ENCODE peak calls at places on chromosomes 3 and 15, in nine cellular contexts. Q is HFFc6; P is MM.1S; U is activated effector memory CD4-positive, alpha-beta T cell treated with Interleukin-2 at 50 U/mL for 16 hours; N is NCI-H1105 treated with DMSO at 0.1 percent for 48 hours; I is SK-N-SH; A is neural crest cell; X is SK-MEL-5; D is activated naive CD8-positive, alpha-beta T cell treated with anti-CD3 and anti-CD28 coated beads, Interleukin-2, amount 50 U/mL, for 24 hours. R is an unnamed sample.

GRCh38 chr3:42183991-42184621 is 81.9 kb downstream of the CCK start:
- DNase-seq in Q (no peak), P (no peak), N (no peak), I (no peak), U (no peak), A (no peak), X (no peak), D (no peak), R (peak)

GRCh38 chr3:170776887-170777551 is 93.0 kb downstream of the RPL22L1 start:
- DNase-seq in X (no peak), A (no peak), P (no peak), I (no peak), U (no peak), Q (no peak), D (no peak), N (no peak), R (no peak)

GRCh38 chr3:58518304-58518789 is 18.6 kb downstream of the ACOX2 start:
- DNase-seq in N (no peak), Q (no peak), U (no peak), A (no peak), I (no peak), D (no peak), P (no peak), X (no peak), R (no peak)

GRCh38 chr15:42775431-42775830 is 38.5 kb upstream of the CDAN1 start:
- DNase-seq in N (no peak), Q (no peak), A (no peak), U (no peak), X (no peak), I (no peak), P (no peak), D (no peak), R (no peak)

GRCh38 chr3:187368251-187368733 is at the start of gene RTP4:
- DNase-seq in Q (no peak), U (peak), A (no peak), P (peak), X (peak), N (no peak), D (peak), I (no peak), R (peak)

GRCh38 chr3:122513386-122514122 is 1.2 kb downstream of the KPNA1 start:
- DNase-seq in P (no peak), Q (no peak), X (peak), I (no peak), A (no peak), N (no peak), D (no peak), U (no peak), R (no peak)

GRCh38 chr3:71778353-71778752 is 6.6 kb downstream of the PROK2 start:
- DNase-seq in I (no peak), Q (no peak), N (no peak), P (no peak), A (no peak), D (no peak), U (no peak), X (no peak), R (no peak)

GRCh38 chr3:63304421-63304820 is 26.3 kb downstream of the SYNPR start:
- DNase-seq in P (no peak), U (no peak), Q (no peak), A (no peak), X (no peak), I (no peak), D (no peak), N (no peak), R (no peak)

GRCh38 chr3:79930196-79930595 is 162.4 kb upstream of the ROBO1 start:
- DNase-seq in X (no peak), U (no peak), Q (no peak), D (no peak), A (no peak), I (no peak), N (no peak), P (no peak), R (no peak)

GRCh38 chr3:60291115-60291514 is 960.1 kb downstream of the FHIT start:
- DNase-seq in D (no peak), N (no peak), I (no peak), Q (no peak), A (no peak), U (no peak), X (no peak), P (no peak), R (no peak)

GRCh38 chr3:193508108-193508507 is 46.6 kb downstream of the ATP13A4 start:
- DNase-seq in D (no peak), X (no peak), U (no peak), A (no peak), I (no peak), Q (no peak), N (no peak), P (no peak), R (no peak)

GRCh38 chr15:75195766-75196241 is 5.9 kb upstream of the C15orf39 start:
- DNase-seq in U (no peak), I (peak), X (no peak), Q (no peak), D (no peak), P (no peak), A (no peak), N (peak), R (no peak)

GRCh38 chr3:169998668-169999131 is 32.1 kb downstream of the SEC62 start:
- DNase-seq in U (no peak), P (peak), D (no peak), I (no peak), Q (peak), N (no peak), X (no peak), A (no peak), R (no peak)

GRCh38 chr15:31300208-31300661 is 26.4 kb upstream of the KLF13 start:
- DNase-seq in A (no peak), U (no peak), D (no peak), Q (no peak), I (peak), N (no peak), X (peak), P (no peak), R (no peak)

GRCh38 chr3:153209596-153209995 is 47.6 kb downstream of the RAP2B start:
- DNase-seq in P (no peak), I (no peak), A (no peak), X (no peak), U (no peak), N (no peak), Q (peak), D (no peak), R (no peak)

R was measured in Peyer's patch.